ENCODE peak calls at places on chromosome 15, in eight cellular contexts. F is KBM-7, C is NCI-H1105 treated with DMSO at 0.1 percent for 48 hours, A is kidney tubule cell, G is GM12865, T is fibroblast of mammary gland, Z is neuronal stem cell, H is GM20000. M is an unnamed sample.

GRCh38 chr15:91271565-91272153 is 171.6 kb downstream of the SV2B start:
- DNase-seq in F (peak; percentile 87), C (peak; percentile 42), A (peak; percentile 74), G (peak; percentile 70), T (peak; percentile 70), Z (peak; percentile 84), H (peak; percentile 66), M (peak; percentile 13)

GRCh38 chr15:58330468-58330793 is 101.4 kb upstream of the LIPC start:
- DNase-seq in F (no peak), C (no peak), A (no peak), G (no peak), T (no peak), Z (no peak), H (no peak), M (no peak)

GRCh38 chr15:100043732-100044131 is 298.0 kb downstream of the ADAMTS17 start:
- DNase-seq in F (no peak), C (no peak), A (no peak), G (peak; percentile 21), T (no peak), Z (no peak), H (no peak), M (no peak)

GRCh38 chr15:77568960-77569646 is 63.6 kb downstream of the LINGO1 start:
- DNase-seq in F (peak; percentile 68), C (no peak), A (no peak), G (no peak), T (peak; percentile 37), Z (no peak), H (peak; percentile 41), M (no peak)

GRCh38 chr15:51828621-51829359 is 663 bp upstream of the TMOD3 start:
- DNase-seq in F (no peak), C (no peak), A (peak; percentile 81), G (no peak), T (no peak), Z (no peak), H (no peak), M (no peak)

GRCh38 chr15:101477851-101478353 is 11.6 kb downstream of the PCSK6 start:
- DNase-seq in F (no peak), C (no peak), A (no peak), G (no peak), T (no peak), Z (no peak), H (no peak), M (no peak)

GRCh38 chr15:75532413-75533250 is 46.5 kb downstream of the PTPN9 start:
- DNase-seq in F (peak; percentile 38), C (no peak), A (peak; percentile 64), G (peak; percentile 32), T (peak; percentile 92), Z (peak; percentile 26), H (no peak), M (peak; percentile 77)

GRCh38 chr15:60392986-60393811 is 4.6 kb downstream of the ANXA2 start:
- DNase-seq in F (peak; percentile 32), C (peak; percentile 14), A (peak; percentile 99), G (no peak), T (peak; percentile 100), Z (no peak), H (no peak), M (peak; percentile 93)

GRCh38 chr15:39427705-39428104 is 153.2 kb upstream of the THBS1 start:
- DNase-seq in F (no peak), C (no peak), A (no peak), G (no peak), T (no peak), Z (no peak), H (no peak), M (no peak)

GRCh38 chr15:58909616-58910015 is 23.9 kb downstream of the SLTM start:
- DNase-seq in F (no peak), C (no peak), A (no peak), G (no peak), T (no peak), Z (no peak), H (no peak), M (no peak)

GRCh38 chr15:38054488-38054887 is 120.0 kb downstream of the TMCO5A start:
- DNase-seq in F (no peak), C (no peak), A (peak; percentile 48), G (no peak), T (peak; percentile 95), Z (no peak), H (no peak), M (peak; percentile 23)

GRCh38 chr15:36585774-36586173 is 6.3 kb downstream of the CDIN1 start:
- DNase-seq in F (no peak), C (no peak), A (peak; percentile 71), G (no peak), T (no peak), Z (no peak), H (no peak), M (no peak)

GRCh38 chr15:82571722-82572222 is 31.5 kb upstream of the RPS17 start:
- DNase-seq in F (no peak), C (peak; percentile 40), A (peak; percentile 64), G (no peak), T (peak; percentile 82), Z (peak; percentile 43), H (no peak), M (peak; percentile 76)

GRCh38 chr15:70799667-70800450 is 36.5 kb upstream of the UACA start:
- DNase-seq in F (no peak), C (no peak), A (peak; percentile 73), G (no peak), T (peak; percentile 97), Z (no peak), H (no peak), M (peak; percentile 90)

GRCh38 chr15:96625251-96625650 is 294.8 kb downstream of the NR2F2 start:
- DNase-seq in F (no peak), C (no peak), A (no peak), G (no peak), T (no peak), Z (no peak), H (no peak), M (peak; percentile 17)

GRCh38 chr15:39272901-39273300 is 308.0 kb upstream of the THBS1 start:
- DNase-seq in F (no peak), C (no peak), A (no peak), G (no peak), T (no peak), Z (no peak), H (no peak), M (no peak)

GRCh38 chr15:66764067-66764428 is 62.0 kb downstream of the SMAD6 start:
- DNase-seq in F (no peak), C (no peak), A (no peak), G (no peak), T (no peak), Z (no peak), H (no peak), M (no peak)

GRCh38 chr15:90629217-90629616 is 87.9 kb upstream of the BLM start:
- DNase-seq in F (no peak), C (no peak), A (no peak), G (no peak), T (no peak), Z (no peak), H (no peak), M (no peak)

GRCh38 chr15:56468271-56468912 is 3.5 kb upstream of the MNS1 start:
- DNase-seq in F (peak; percentile 52), C (no peak), A (peak; percentile 61), G (peak; percentile 64), T (peak; percentile 42), Z (no peak), H (peak; percentile 53), M (no peak)

GRCh38 chr15:81295466-81296145 is 28.3 kb downstream of the STARD5 start:
- DNase-seq in F (no peak), C (no peak), A (no peak), G (no peak), T (no peak), Z (no peak), H (no peak), M (no peak)

GRCh38 chr15:62912808-62913207 is 129.7 kb upstream of the TPM1 start:
- DNase-seq in F (no peak), C (no peak), A (no peak), G (no peak), T (no peak), Z (no peak), H (no peak), M (no peak)

GRCh38 chr15:23083115-23083514 is 43.7 kb upstream of the TUBGCP5 start:
- DNase-seq in F (no peak), C (no peak), A (no peak), G (no peak), T (no peak), Z (no peak), H (no peak), M (no peak)

GRCh38 chr15:68231102-68231818 is 1.7 kb upstream of the CLN6 start:
- DNase-seq in F (no peak), C (no peak), A (no peak), G (no peak), T (no peak), Z (no peak), H (no peak), M (no peak)

GRCh38 chr15:100663066-100663465 is 60.7 kb downstream of the ASB7 start:
- DNase-seq in F (peak; percentile 12), C (no peak), A (peak; percentile 22), G (no peak), T (no peak), Z (peak; percentile 26), H (peak; percentile 37), M (peak; percentile 17)

GRCh38 chr15:97026781-97027180 is 696.3 kb downstream of the NR2F2 start:
- DNase-seq in F (no peak), C (no peak), A (peak; percentile 65), G (no peak), T (no peak), Z (no peak), H (no peak), M (no peak)

GRCh38 chr15:74010929-74011540 is 16.5 kb downstream of the PML start:
- DNase-seq in F (no peak), C (no peak), A (peak; percentile 54), G (no peak), T (peak; percentile 77), Z (no peak), H (no peak), M (no peak)

GRCh38 chr15:80615783-80616391 is 79.2 kb upstream of the ABHD17C start:
- DNase-seq in F (peak; percentile 77), C (peak; percentile 70), A (peak; percentile 33), G (no peak), T (peak; percentile 82), Z (no peak), H (no peak), M (peak; percentile 53)

GRCh38 chr15:99343836-99344551 is 92.7 kb downstream of the LRRC28 start:
- DNase-seq in F (no peak), C (peak; percentile 5), A (peak; percentile 29), G (peak; percentile 31), T (no peak), Z (no peak), H (peak; percentile 8), M (peak; percentile 55)

GRCh38 chr15:27454281-27455060 is 483.5 kb downstream of the GABRG3 start:
- DNase-seq in F (no peak), C (no peak), A (peak; percentile 93), G (no peak), T (peak; percentile 67), Z (no peak), H (no peak), M (peak; percentile 35)

GRCh38 chr15:92819312-92820232 is 80.6 kb upstream of the CHD2 start:
- DNase-seq in F (no peak), C (peak; percentile 50), A (peak; percentile 52), G (no peak), T (no peak), Z (no peak), H (no peak), M (no peak)